ENCODE peak calls at places on chromosomes 11 and 22, in four cellular contexts. U, H, Y and O are unnamed samples.

GRCh38 chr11:101797335-101797734 is 117.5 kb upstream of the CEP126 start:
- DNase-seq in H (no peak), U (no peak), Y (no peak), O (no peak)

GRCh38 chr11:94583885-94584500 is 16.8 kb downstream of the PIWIL4 start:
- DNase-seq in Y (no peak), H (no peak), U (peak; percentile 37), O (peak; percentile 78)

GRCh38 chr22:23752750-23753149 is 1.5 kb downstream of the VPREB3 start:
- DNase-seq in H (peak; percentile 96), U (no peak), Y (no peak), O (no peak)

GRCh38 chr11:34495724-34496377 is 17.7 kb downstream of the ELF5 start:
- DNase-seq in Y (no peak), U (peak; percentile 79), H (no peak), O (no peak)

GRCh38 chr22:27086080-27086479 is 428.7 kb downstream of the MIAT start:
- DNase-seq in H (no peak), U (no peak), Y (no peak), O (no peak)

GRCh38 chr11:119323532-119324033 is 6.7 kb upstream of the MCAM start:
- DNase-seq in Y (no peak), H (peak; percentile 83), U (peak; percentile 69), O (peak; percentile 79)

GRCh38 chr11:13602844-13603243 is 65.6 kb upstream of the FAR1 start:
- DNase-seq in H (no peak), Y (no peak), U (no peak), O (no peak)

GRCh38 chr11:16097543-16097942 is 258.8 kb downstream of the SOX6 start:
- DNase-seq in H (no peak), U (peak; percentile 98), Y (no peak), O (no peak)

GRCh38 chr11:2776351-2777061 is 76.7 kb upstream of the KCNQ1OT1 start:
- DNase-seq in U (no peak), Y (no peak), H (no peak), O (no peak)

GRCh38 chr22:28560005-28560742 is 119.5 kb downstream of the TTC28 start:
- DNase-seq in H (no peak), Y (no peak), U (peak; percentile 77), O (no peak)

GRCh38 chr11:95829580-95830259 is 39.4 kb downstream of the CEP57 start:
- DNase-seq in U (peak; percentile 44), Y (no peak), H (no peak), O (no peak)

GRCh38 chr11:10762185-10762584 is 11.1 kb downstream of the CTR9 start:
- DNase-seq in U (no peak), Y (no peak), H (peak; percentile 74), O (peak; percentile 69)

GRCh38 chr11:108216988-108217387 is 5.5 kb downstream of the NPAT start:
- DNase-seq in H (no peak), U (no peak), Y (no peak), O (no peak)

GRCh38 chr22:42384506-42384905 is 47.7 kb downstream of the NFAM1 start:
- DNase-seq in H (peak; percentile 91), Y (no peak), U (no peak), O (no peak)

GRCh38 chr11:16194566-16194965 is 161.8 kb downstream of the SOX6 start:
- DNase-seq in H (no peak), Y (no peak), U (no peak), O (no peak)

GRCh38 chr11:43542734-43543133 is 137.8 kb upstream of the HSD17B12 start:
- DNase-seq in Y (no peak), H (no peak), U (no peak), O (no peak)

GRCh38 chr11:121489823-121490222 is 37.1 kb upstream of the SORL1-AS1 start:
- DNase-seq in H (no peak), U (peak; percentile 73), Y (no peak), O (no peak)

GRCh38 chr11:73334244-73335203 is 26.4 kb downstream of the ARHGEF17 start:
- DNase-seq in U (peak; percentile 56), H (no peak), Y (no peak), O (peak; percentile 54)

GRCh38 chr11:27352781-27353180 is 10.2 kb downstream of the CCDC34 start:
- DNase-seq in U (no peak), H (no peak), Y (no peak), O (no peak)

GRCh38 chr11:77147668-77148321 is 19.7 kb downstream of the MYO7A start:
- DNase-seq in H (no peak), Y (no peak), U (peak; percentile 29), O (no peak)

GRCh38 chr11:104124979-104125378 is 39.0 kb downstream of the PDGFD start:
- DNase-seq in H (peak; percentile 76), Y (no peak), U (no peak), O (peak; percentile 20)

GRCh38 chr22:38239101-38239761 is 33.6 kb downstream of the TMEM184B start:
- DNase-seq in Y (peak; percentile 82), U (peak; percentile 91), H (no peak), O (no peak)

GRCh38 chr11:128625766-128626165 is 38.4 kb upstream of the ETS1 start:
- DNase-seq in H (peak; percentile 48), U (no peak), Y (no peak), O (peak; percentile 26)

GRCh38 chr11:117795726-117796455 is 1.1 kb downstream of the DSCAML1 start:
- DNase-seq in H (no peak), Y (no peak), U (peak; percentile 7), O (no peak)

GRCh38 chr22:30277547-30278344 is 11.1 kb upstream of the OSM start:
- DNase-seq in Y (no peak), H (no peak), U (peak; percentile 81), O (no peak)

DNA sequence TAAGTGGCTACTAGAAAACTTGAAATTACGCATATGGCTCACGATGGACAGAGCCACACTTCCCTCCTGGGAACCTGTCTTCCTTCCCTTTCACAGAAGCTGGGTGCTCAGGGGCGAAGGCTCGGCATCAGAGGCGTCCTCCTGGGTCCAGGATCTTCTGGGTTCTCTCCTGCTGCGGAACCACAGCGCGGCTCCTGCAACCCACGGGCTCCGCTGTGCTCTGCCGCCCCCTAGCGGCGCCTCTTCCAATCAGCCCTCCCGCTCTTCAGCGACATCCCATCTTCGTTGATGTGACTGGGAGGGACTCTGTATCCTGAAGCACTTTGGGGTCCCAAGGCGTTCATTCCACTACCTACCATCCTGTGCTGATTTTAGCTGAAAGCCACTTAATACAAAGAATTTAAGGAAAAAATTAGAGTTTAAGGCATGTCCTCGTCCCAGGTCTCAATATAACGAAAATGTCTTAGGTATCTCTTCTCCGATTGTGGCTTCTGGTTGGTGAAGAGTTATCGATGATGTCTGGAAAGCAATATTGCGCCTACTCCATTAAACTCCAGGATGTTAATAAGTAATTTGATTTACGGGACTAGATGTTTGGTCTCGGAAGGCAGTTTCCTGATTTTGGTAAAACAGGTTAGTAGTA is 14.8 kb upstream of the RPS3 start:
- DNase-seq in U (peak; percentile 67), H (peak; percentile 88), Y (no peak), O (peak; percentile 73)
- H3K4me3 ChIP-seq in U (no peak overlapping the region), H (no peak overlapping the region), Y (no peak overlapping the region), O (no peak overlapping the region)

GRCh38 chr22:41238570-41239442 is 1.9 kb downstream of the CHADL start:
- DNase-seq in Y (no peak), H (no peak), U (no peak), O (no peak)
- H3K4me3 ChIP-seq in Y (no peak overlapping the region), H (no peak overlapping the region), U (no peak overlapping the region), O (no peak overlapping the region)

DNA sequence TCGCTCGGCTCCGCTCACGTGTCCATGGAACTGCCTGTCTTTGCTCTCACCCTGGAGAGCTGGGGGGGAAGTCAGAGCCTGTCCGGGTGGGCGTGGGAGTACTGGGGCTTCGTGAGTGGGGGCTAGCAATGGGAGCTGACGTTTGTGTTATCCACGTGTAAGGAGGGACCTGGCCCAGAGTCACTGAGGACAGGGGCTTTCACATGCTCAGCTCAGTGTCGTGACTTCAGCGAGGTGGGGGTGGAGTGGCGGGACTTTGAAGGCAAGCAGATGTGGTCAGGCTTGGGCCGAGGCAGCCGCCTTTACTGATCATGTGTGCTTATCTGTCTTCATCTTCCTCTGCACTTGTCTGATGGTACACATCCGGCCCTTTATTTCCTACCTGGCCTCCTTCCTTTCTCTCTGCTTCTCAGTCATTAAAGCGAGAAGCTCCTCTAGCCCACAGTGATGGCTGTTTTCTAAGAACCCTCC is 113.1 kb upstream of the NNMT start:
- DNase-seq in H (no peak), U (no peak), Y (no peak), O (no peak)
- H3K4me3 ChIP-seq in H (no peak overlapping the region), U (no peak overlapping the region), Y (no peak overlapping the region), O (no peak overlapping the region)

GRCh38 chr22:16955081-16955480 is 52.9 kb downstream of the GAB4 start:
- DNase-seq in Y (no peak), U (no peak), H (no peak), O (no peak)
- H3K4me3 ChIP-seq in Y (no peak overlapping the region), U (no peak overlapping the region), H (no peak overlapping the region), O (no peak overlapping the region)

GRCh38 chr11:45086526-45086925 is 59.9 kb upstream of the PRDM11 start:
- DNase-seq in Y (no peak), H (no peak), U (no peak), O (no peak)
- H3K4me3 ChIP-seq in Y (no peak overlapping the region), H (no peak overlapping the region), U (no peak overlapping the region), O (no peak overlapping the region)

GRCh38 chr22:46735747-46736608 is 2.1 kb downstream of the CERK start:
- DNase-seq in U (no peak), Y (no peak), H (no peak), O (peak; percentile 21)
- H3K4me3 ChIP-seq in U (no peak overlapping the region), Y (no peak overlapping the region), H (peak overlapping the region; percentile 85), O (peak overlapping the region; percentile 83)